ENCODE peak calls at places on chromosomes 13 and 19, in five cellular contexts. I, V, D, R and H are unnamed samples.

GRCh38 chr13:30607908-30608307 is 9.8 kb upstream of the USPL1 start:
- DNase-seq in V (no peak), D (no peak), I (no peak), R (no peak), H (no peak)

GRCh38 chr13:108266316-108266936 is 3.1 kb upstream of the TNFSF13B start:
- DNase-seq in D (no peak), I (no peak), R (no peak), V (no peak), H (no peak)

GRCh38 chr13:101514695-101515275 is 62.3 kb downstream of the ITGBL1 start:
- DNase-seq in D (peak), I (no peak), R (peak), V (peak), H (peak)

GRCh38 chr13:101728021-101728420 is 275.5 kb downstream of the ITGBL1 start:
- DNase-seq in R (no peak), I (no peak), V (no peak), D (no peak), H (no peak)

GRCh38 chr19:30525383-30525782 is 153.2 kb downstream of the ZNF536 start:
- DNase-seq in R (no peak), D (peak), V (no peak), I (no peak), H (no peak)

GRCh38 chr19:3808420-3809143 is 22.4 kb upstream of the MATK start:
- DNase-seq in I (peak), V (no peak), D (no peak), R (no peak), H (no peak)

GRCh38 chr13:113627136-113627535 is 30.9 kb downstream of the ATP4B start:
- DNase-seq in R (no peak), V (no peak), I (peak), D (no peak), H (no peak)

GRCh38 chr13:74651121-74651520 is 516.9 kb upstream of the KLF12 start:
- DNase-seq in V (no peak), D (no peak), I (no peak), R (no peak), H (no peak)

GRCh38 chr13:32225494-32225931 is 89.7 kb downstream of the ZAR1L start:
- DNase-seq in D (no peak), I (no peak), R (no peak), V (no peak), H (peak)

GRCh38 chr19:19420570-19421301 is 15.3 kb downstream of the GATAD2A start:
- DNase-seq in R (no peak), V (no peak), I (no peak), D (no peak), H (no peak)

GRCh38 chr13:30441304-30441703 is 19.0 kb downstream of the UBE2L5 start:
- DNase-seq in V (no peak), D (no peak), I (no peak), R (no peak), H (no peak)

GRCh38 chr13:53921473-53921872 is 892.9 kb downstream of the OLFM4 start:
- DNase-seq in D (no peak), V (no peak), R (no peak), I (no peak), H (no peak)

GRCh38 chr13:40981361-40981760 is 37.8 kb downstream of the ELF1 start:
- DNase-seq in R (no peak), V (no peak), I (no peak), D (no peak), H (no peak)

GRCh38 chr13:50672025-50672424 is 171.5 kb downstream of the DLEU7 start:
- DNase-seq in I (no peak), R (no peak), V (no peak), D (no peak), H (no peak)

GRCh38 chr13:109687559-109688448 is 98.6 kb downstream of the IRS2 start:
- DNase-seq in V (no peak), I (no peak), D (no peak), R (no peak), H (no peak)

GRCh38 chr19:29467824-29468401 is 57.9 kb upstream of the VSTM2B start:
- DNase-seq in D (peak), I (no peak), R (no peak), V (no peak), H (no peak)

GRCh38 chr19:3357362-3357730 is 9.0 kb upstream of the NFIC start:
- DNase-seq in V (no peak), I (no peak), D (no peak), R (no peak), H (no peak)

GRCh38 chr19:51065221-51065960 is 499 bp upstream of the KLK13 start:
- DNase-seq in D (no peak), I (no peak), V (no peak), R (no peak), H (no peak)

GRCh38 chr19:49637865-49638350 is 2.0 kb downstream of the RRAS start:
- DNase-seq in I (peak), D (peak), V (peak), R (peak), H (no peak)

DNA sequence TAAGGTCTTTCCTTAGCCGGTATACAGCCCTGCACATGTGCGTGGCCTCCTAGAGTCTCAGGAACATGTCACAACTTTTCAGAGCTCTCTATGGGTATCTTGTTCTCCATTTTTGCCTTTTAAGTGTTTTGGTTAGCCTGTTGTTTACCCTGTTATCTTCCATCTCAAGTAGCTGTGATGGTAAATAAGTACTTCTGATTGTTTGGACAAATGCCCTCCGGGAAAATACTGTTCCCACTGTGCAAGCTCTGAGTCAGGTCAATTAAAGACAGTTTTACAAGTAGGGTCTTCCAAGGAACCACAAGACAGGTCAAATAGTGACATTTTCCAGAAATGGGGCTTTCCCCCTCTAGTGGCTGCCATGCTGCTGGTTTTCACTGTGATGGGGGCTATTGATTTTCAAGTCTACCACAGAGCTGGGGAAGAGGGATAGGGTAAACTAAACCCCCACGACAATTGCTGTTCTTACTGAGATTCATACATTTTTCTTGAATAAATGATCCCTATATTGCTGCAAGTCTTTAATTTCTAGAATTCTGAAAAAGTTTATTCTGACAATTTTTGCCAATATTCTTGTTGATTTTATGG is 109.5 kb downstream of the TM9SF2 start:
- DNase-seq in R (no peak), D (no peak), V (no peak), I (no peak), H (no peak)
- TF ChIP-seq CTCF in R (no peak), D (peak), V (no peak), I (no peak), H (peak)

GRCh38 chr19:641702-642101 is 2.0 kb downstream of the FGF22 start:
- DNase-seq in D (no peak), I (no peak), R (no peak), V (no peak), H (no peak)

GRCh38 chr19:640606-641170 is 1.0 kb downstream of the FGF22 start:
- DNase-seq in D (no peak), V (no peak), I (no peak), R (no peak), H (no peak)

GRCh38 chr19:640156-640548 is 473 bp downstream of the FGF22 start:
- DNase-seq in D (no peak), V (no peak), I (no peak), R (no peak), H (no peak)

GRCh38 chr19:639251-640155 is at the start of gene FGF22:
- DNase-seq in D (peak), I (peak), V (peak), R (peak), H (peak)

GRCh38 chr19:638901-639250 is 803 bp upstream of the FGF22 start:
- DNase-seq in I (no peak), V (no peak), R (no peak), D (no peak), H (no peak)
- H3K4me3 ChIP-seq in I (peak), V (peak), R (peak), D (no peak), H (peak)

DNA sequence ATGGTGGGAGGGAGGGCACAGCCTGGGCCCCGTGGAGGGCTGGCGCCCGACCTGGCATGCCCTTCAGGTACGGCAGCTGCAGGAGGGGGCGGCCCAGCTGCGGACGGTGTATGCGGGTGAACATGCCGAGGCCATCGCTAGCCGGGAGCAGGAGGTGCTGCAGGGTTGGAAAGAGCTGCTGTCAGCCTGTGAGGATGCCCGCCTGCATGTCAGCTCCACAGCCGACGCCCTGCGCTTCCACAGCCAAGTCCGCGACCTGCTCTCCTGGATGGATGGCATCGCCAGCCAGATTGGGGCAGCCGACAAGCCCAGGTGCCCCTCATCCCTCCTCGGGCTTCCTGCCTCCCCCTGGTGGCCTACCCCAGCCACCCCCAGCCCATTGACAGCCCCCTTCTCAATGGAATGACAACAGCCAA is 16.6 kb upstream of the SHKBP1 start:
- DNase-seq in R (no peak), D (no peak), V (no peak), I (peak), H (no peak)
- TF ChIP-seq CTCF in R (no peak), D (no peak), V (no peak), I (no peak), H (no peak)

DNA sequence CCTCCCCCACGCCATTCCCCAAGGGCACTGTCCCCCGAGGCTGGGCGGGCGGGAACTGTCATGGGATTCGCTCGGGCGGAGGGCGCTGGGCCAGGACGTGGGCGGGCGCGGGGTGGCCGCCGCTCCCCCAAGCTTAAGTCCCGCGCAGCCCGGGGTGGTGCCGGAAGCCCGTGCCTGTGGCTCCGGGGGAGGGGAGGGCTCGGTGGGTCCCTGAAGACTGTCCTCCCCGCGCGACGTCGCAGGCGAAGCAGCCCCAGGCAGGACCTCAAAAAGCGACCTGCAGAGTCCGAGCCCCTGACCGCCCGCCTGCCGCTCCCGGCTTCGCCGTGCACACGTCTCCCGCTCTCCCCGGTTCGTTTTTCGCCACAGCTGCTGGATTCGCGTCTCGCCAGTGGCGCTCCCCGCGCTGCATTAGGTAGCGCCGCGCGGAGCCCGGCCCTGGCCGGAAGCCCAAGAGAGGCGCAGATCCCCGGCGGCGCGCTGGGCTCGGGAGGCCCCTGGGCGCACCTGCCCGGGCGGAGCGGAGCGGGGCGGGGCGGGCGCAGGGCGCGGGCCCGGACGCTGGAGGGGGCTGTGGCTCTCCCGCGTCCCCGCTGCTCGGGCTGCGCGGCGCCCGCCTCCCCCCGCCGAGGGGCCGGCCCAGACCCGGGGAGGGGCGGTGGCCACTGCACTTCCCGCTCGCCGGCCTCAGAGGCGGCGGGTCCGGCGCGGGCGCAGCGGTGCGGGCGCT is at the start of gene FARP1:
- DNase-seq in I (peak), R (peak), D (peak), V (peak), H (no peak)
- H3K4me3 ChIP-seq in I (peak), R (peak), D (peak), V (peak), H (peak)

DNA sequence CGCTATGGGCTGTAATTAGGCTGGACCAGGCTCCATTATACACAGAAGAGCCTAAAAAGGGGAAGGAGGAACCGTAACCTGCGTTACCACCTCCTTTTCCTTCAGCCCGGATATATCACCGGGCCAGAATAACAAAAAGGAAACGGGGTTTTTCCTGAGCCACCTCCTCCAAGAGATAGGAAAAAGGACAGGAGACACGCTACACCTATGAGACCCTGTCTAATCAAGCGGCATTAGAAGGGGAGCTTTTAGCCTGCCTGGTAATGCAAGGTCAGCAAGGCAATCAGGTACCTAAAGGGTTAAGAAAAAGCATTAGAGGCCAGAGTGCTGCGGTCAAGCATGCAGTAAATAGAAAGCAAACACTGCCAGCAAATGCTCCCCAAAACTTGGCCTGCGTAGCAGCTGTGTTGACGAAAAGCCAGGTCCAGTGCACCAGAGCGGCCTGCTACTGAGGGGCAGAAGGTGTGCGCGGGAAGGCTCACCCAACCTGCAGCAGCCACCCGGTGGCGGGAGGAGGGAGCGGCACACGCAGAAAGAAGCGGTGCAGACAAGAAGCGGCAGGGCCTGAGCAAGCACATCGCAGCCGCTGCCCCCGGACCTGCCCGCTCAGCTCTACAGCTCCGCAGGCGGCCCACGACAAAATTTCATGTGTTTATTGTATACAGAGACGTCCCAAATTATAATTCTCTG is 1466.1 kb downstream of the UQCRFS1 start:
- DNase-seq in R (peak), I (peak), D (peak), V (no peak), H (no peak)
- TF ChIP-seq CTCF in R (peak), I (peak), D (peak), V (no peak), H (peak)

GRCh38 chr19:52923782-52924593 is 760 bp upstream of the ZNF888 start:
- DNase-seq in D (no peak), V (peak), I (peak), R (peak), H (no peak)
- H3K4me3 ChIP-seq in D (peak), V (peak), I (peak), R (peak), H (peak)

GRCh38 chr13:76019421-76020044 is 383.4 kb downstream of the LMO7 start:
- DNase-seq in D (peak), V (no peak), I (peak), R (peak), H (no peak)
- TF ChIP-seq CTCF in D (no peak), V (peak), I (no peak), R (peak), H (peak)

DNA sequence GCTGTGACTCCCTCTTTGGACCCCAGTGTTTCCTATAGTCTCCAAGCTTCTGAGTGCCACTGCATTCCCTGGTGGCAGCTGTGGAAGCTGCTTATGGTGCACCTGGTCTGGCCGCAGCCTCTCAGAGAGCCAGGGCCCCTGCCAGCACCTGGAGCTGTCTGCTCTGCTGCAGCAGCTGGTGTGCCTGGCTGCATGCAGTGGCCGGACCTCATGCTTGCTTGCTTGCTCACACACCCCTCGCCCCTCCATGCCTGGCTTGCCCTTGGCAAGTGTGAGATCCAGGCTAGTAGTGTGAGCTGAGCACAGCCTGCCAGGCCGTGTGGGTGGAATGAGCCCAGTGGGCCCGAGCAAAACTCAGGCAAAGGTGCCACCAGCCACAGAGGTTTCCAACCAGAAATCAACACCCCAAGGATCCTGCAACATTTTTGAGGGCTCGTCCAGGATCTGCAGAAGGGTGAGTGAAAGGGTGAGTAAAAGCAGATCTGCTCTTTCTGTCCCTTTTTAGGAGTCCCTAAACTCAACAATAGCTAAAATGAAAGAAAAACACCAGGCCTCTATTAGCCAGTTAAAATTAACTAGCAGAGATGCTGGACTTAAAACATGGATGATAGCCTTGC is 7.6 kb upstream of the MLLT1 start:
- DNase-seq in I (no peak), V (no peak), R (no peak), D (no peak), H (no peak)
- H3K4me3 ChIP-seq in I (no peak), V (no peak), R (no peak), D (no peak), H (no peak)